ENCODE peak calls at places on chromosomes 4 and X, in ten cellular contexts. N is PC-9, X is lung, W is HCT116, S is neural progenitor cell, Y is HepG2, L is right cardiac atrium, P is sigmoid colon, U is Karpas-422, R is left lung. C is an unnamed sample.

GRCh38 chrX:153499876-153500275 is 5.1 kb downstream of the BGN start:
- DNase-seq in L (peak; percentile 80), N (no peak), S (no peak), Y (no peak), U (no peak), W (no peak), R (no peak), X (no peak), P (no peak), C (peak; percentile 88)

GRCh38 chrX:1537031-1537715 is at the start of gene P2RY8:
- DNase-seq in P (peak; percentile 79), S (no peak), L (peak; percentile 85), N (peak; percentile 69), Y (peak; percentile 84), W (no peak), X (peak; percentile 61), R (peak; percentile 76), U (peak; percentile 93), C (peak; percentile 31)

GRCh38 chr4:8176547-8177399 is 18.2 kb upstream of the ABLIM2 start:
- DNase-seq in N (no peak), S (peak; percentile 74), R (no peak), L (peak; percentile 81), W (peak; percentile 19), U (peak; percentile 75), X (no peak), Y (peak; percentile 65), P (no peak), C (peak; percentile 52)

GRCh38 chrX:140767646-140768045 is 58.1 kb downstream of the LINC00632 start:
- DNase-seq in R (no peak), Y (no peak), X (no peak), N (no peak), L (no peak), U (no peak), W (no peak), S (no peak), P (no peak), C (peak; percentile 14)

GRCh38 chr4:38366451-38366850 is 297.5 kb upstream of the KLF3 start:
- DNase-seq in N (no peak), R (no peak), U (no peak), Y (no peak), X (no peak), L (peak; percentile 78), W (no peak), P (no peak), S (no peak), C (peak; percentile 21)

GRCh38 chrX:110004210-110004609 is 1.3 kb downstream of the TMEM164 start:
- DNase-seq in Y (peak; percentile 9), U (peak; percentile 20), P (no peak), L (no peak), X (peak; percentile 55), R (peak; percentile 44), W (no peak), S (peak; percentile 7), N (peak; percentile 80), C (no peak)

GRCh38 chr4:26108024-26108423 is 194.0 kb downstream of the SMIM20 start:
- DNase-seq in P (no peak), Y (no peak), W (no peak), S (no peak), X (no peak), N (no peak), R (no peak), L (no peak), U (no peak), C (no peak)

GRCh38 chr4:125497861-125498260 is 183.1 kb downstream of the FAT4 start:
- DNase-seq in U (no peak), X (no peak), R (no peak), L (no peak), Y (no peak), S (no peak), W (no peak), P (no peak), N (no peak), C (no peak)

GRCh38 chr4:56658410-56659003 is 22.6 kb downstream of the HOPX start:
- DNase-seq in N (no peak), W (no peak), P (no peak), X (no peak), Y (no peak), L (no peak), U (no peak), S (no peak), R (no peak), C (no peak)

GRCh38 chr4:81919238-81919637 is 447.5 kb upstream of the RASGEF1B start:
- DNase-seq in W (peak; percentile 12), N (no peak), R (no peak), P (no peak), X (no peak), L (no peak), U (peak; percentile 49), Y (peak; percentile 21), S (peak; percentile 53), C (no peak)

GRCh38 chr4:105133976-105134375 is 12.7 kb upstream of the TET2 start:
- DNase-seq in N (no peak), P (no peak), Y (no peak), U (no peak), X (no peak), S (no peak), R (no peak), W (no peak), L (no peak), C (no peak)

GRCh38 chr4:5267418-5267817 is 216.1 kb downstream of the STK32B start:
- DNase-seq in X (no peak), R (no peak), Y (no peak), P (no peak), W (no peak), N (no peak), U (no peak), L (no peak), S (no peak), C (no peak)

DNA sequence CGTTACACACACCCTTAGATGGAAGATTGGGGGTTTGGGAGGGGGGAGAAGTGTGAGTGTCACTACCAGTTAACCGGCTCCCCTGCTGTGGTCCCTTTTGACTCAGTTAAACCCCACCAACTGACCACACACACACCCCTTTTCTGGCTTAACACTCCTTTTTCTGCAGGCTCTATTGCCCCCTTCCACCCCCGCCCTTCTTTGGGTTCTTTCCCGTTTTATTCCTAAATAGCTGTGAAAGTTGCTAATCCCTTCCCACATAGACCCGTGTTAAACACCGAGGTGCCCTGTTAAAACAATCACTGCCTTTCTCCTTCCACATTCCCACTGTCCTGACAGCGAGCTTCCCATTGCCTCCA is 3.7 kb upstream of the NR3C2 start:
- DNase-seq in S (peak; percentile 64), N (no peak), U (no peak), R (no peak), L (no peak), Y (no peak), P (no peak), X (no peak), W (no peak), C (no peak)
- H3K4me3 ChIP-seq in S (peak overlapping the region; percentile 77), N (peak overlapping the region; percentile 74), U (no peak overlapping the region), R (peak overlapping the region; percentile 69), L (peak overlapping the region; percentile 71), Y (no peak overlapping the region), P (peak overlapping the region; percentile 95), X (peak overlapping the region; percentile 90), W (peak overlapping the region; percentile 38), C (peak overlapping the region; percentile 17)

DNA sequence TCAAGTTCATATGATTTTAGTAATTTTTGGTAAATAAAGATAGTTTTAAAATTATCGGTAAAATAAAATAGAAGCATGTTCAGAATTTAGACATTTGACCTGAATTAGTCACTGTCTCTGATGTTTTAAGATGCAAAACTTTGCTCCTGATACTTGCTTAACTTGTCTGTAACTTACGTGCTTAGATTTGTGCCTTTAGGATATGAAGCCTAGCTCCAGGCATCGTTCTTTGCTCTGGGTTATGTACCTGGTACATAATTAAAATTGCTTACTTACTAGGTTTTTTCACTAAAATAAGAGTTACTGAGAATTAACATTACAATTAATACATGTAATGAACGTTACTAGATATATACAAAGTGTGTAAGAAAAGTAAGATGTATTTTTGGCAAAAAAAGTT is 24.9 kb upstream of the AADAT start:
- DNase-seq in Y (no peak), P (no peak), R (no peak), W (no peak), X (no peak), U (no peak), L (no peak), N (no peak), S (no peak), C (no peak)
- H3K9me3 ChIP-seq in Y (no peaks in the 10 kb centered on the region), P (no peaks in the 10 kb centered on the region), R (no peaks in the 10 kb centered on the region), W (no peaks in the 10 kb centered on the region), X (no peaks in the 10 kb centered on the region), U (no peaks in the 10 kb centered on the region), L (no peaks in the 10 kb centered on the region), N (no peaks in the 10 kb centered on the region), S (no peaks in the 10 kb centered on the region), C (no peaks in the 10 kb centered on the region)

DNA sequence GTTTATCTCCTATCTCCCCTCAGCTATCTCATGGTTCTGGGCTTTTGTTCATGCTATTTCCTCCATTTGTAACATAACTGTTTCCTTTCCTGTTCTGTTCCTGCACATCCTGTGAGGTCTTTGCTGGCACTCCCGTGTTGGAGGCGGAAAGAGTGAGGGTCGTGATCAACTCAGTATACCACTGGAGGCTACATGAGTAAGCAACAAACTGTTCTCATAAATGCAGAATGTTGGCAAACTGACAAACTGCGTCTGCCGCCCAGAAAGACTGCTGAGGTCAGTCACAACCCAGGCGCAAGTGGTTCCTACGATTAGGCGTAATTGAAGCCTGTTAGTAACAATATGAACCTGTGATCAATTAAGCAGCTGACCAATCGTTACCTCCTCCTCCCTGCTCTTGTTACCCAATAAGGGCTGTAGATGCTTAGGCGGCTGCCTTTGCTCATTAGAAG is 48.8 kb downstream of the C4orf33 start:
- DNase-seq in N (no peak), W (no peak), S (no peak), R (no peak), Y (no peak), X (no peak), U (no peak), P (no peak), L (peak; percentile 53), C (no peak)
- H3K4me3 ChIP-seq in N (no peak overlapping the region), W (no peak overlapping the region), S (no peak overlapping the region), R (no peak overlapping the region), Y (no peak overlapping the region), X (no peak overlapping the region), U (no peak overlapping the region), P (no peak overlapping the region), L (no peak overlapping the region), C (no peak overlapping the region)

GRCh38 chrX:78922754-78923153 is 22.4 kb upstream of the P2RY10 start:
- DNase-seq in Y (no peak), R (no peak), U (no peak), X (no peak), W (no peak), P (no peak), L (no peak), N (no peak), S (no peak), C (no peak)

DNA sequence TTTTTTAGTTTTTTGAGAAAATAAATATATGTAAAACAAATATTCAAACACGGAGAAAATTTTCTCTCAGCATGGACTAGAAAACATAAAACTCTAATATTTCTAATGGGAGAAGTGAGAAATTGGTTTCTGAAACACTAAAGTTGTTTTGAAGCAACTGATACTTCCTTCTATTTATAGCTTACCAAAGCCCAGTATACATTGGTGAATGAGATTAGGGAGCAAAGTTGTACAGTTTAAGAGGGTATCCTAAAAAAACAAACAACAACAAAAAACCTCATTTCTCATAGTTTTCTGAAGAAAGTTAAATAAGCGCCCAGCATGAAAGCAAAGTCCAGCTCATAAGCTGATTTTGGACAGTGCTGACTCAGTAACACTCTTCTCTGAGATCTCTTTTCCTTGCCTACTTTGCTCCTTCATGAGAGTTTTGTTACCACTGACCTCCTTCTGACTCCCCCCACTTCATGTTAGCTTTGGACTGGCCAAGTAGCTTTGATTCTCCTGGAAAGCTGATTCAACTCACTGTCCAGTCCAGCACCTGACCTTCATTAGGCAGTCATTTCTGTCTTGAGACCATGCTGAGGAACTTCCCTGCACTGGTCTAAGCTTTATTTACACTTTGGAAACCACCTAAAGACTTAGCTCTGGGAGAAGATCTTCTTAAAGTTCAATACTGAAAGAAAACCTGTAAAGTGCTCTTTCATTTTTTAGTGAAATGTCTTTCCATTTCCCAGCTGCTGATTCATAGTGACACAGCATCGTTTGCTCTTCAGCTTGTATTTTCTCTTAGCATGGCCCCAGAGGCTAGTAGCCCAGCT is 21.8 kb upstream of the P2RY10 start:
- DNase-seq in Y (no peak), N (no peak), X (no peak), R (no peak), S (no peak), L (no peak), U (no peak), W (no peak), P (no peak), C (no peak)
- H3K9me3 ChIP-seq in Y (no peaks in the 10 kb centered on the region), N (no peaks in the 10 kb centered on the region), X (no peaks in the 10 kb centered on the region), R (no peaks in the 10 kb centered on the region), S (peaks cover 4% of the 10 kb centered on the region), L (no peaks in the 10 kb centered on the region), U (peaks cover 5% of the 10 kb centered on the region), W (no peaks in the 10 kb centered on the region), P (no peaks in the 10 kb centered on the region), C (no peaks in the 10 kb centered on the region)